ENCODE peak calls at places on chromosomes 5 and 9, in five cellular contexts. U is activated T-helper 1 cell treated with anti-CD3 and anti-CD28 coated beads, Interleukin-12 subunit alpha, Interleukin-12 subunit beta, Interleukin-2, Interleukin-4 antibody, amounts not matched to agents 30 ng/mL and 10 ng/mL and 1 ng/mL, durations not matched to agents 14 hours and 24 hours and 36 hours; Y is NCI-H1930; D is fibroblast of mammary gland; R is activated CD8-positive, alpha-beta memory T cell treated with anti-CD3 and anti-CD28 coated beads for 4 hours. P is an unnamed sample.

GRCh38 chr5:38585812-38586211 is 29.4 kb upstream of the LIFR start:
- DNase-seq in R (no peak), U (no peak), Y (no peak), D (no peak), P (no peak)

GRCh38 chr9:89529243-89530030 is 31.5 kb upstream of the SEMA4D start:
- DNase-seq in R (no peak), D (no peak), U (no peak), Y (no peak), P (no peak)

GRCh38 chr9:81028504-81028903 is 660.8 kb downstream of the TLE1 start:
- DNase-seq in Y (no peak), U (no peak), D (peak), R (no peak), P (no peak)

GRCh38 chr5:25763781-25764180 is 1119.0 kb upstream of the CDH10 start:
- DNase-seq in Y (no peak), D (no peak), U (no peak), R (no peak), P (no peak)

GRCh38 chr9:110105107-110105506 is 102.9 kb downstream of the C9orf152 start:
- DNase-seq in Y (no peak), U (no peak), R (no peak), D (peak), P (no peak)

GRCh38 chr9:137757613-137758029 is 120.0 kb upstream of the CACNA1B start:
- DNase-seq in Y (no peak), D (peak), R (no peak), U (no peak), P (no peak)

GRCh38 chr9:4827224-4827623 is 34.5 kb downstream of the RCL1 start:
- DNase-seq in R (no peak), Y (no peak), U (no peak), D (no peak), P (no peak)

GRCh38 chr5:176734756-176735342 is 75.5 kb upstream of the UNC5A start:
- DNase-seq in U (no peak), Y (no peak), D (no peak), R (no peak), P (no peak)

GRCh38 chr5:179408646-179409045 is 63.4 kb upstream of the ADAMTS2 start:
- DNase-seq in U (no peak), D (no peak), R (no peak), Y (no peak), P (no peak)

GRCh38 chr5:179344301-179345178 is 721 bp downstream of the ADAMTS2 start:
- DNase-seq in R (no peak), Y (no peak), D (peak), U (no peak), P (no peak)

GRCh38 chr9:4887556-4887955 is 94.8 kb downstream of the RCL1 start:
- DNase-seq in Y (no peak), U (no peak), D (peak), R (no peak), P (no peak)

GRCh38 chr9:79569814-79570448 is 1.8 kb upstream of the TLE4 start:
- DNase-seq in D (no peak), R (no peak), Y (no peak), U (no peak), P (no peak)

GRCh38 chr9:76022317-76022716 is 131.8 kb downstream of the PCSK5 start:
- DNase-seq in U (no peak), D (no peak), R (no peak), Y (no peak), P (no peak)

GRCh38 chr5:158384535-158385421 is 525.8 kb upstream of the CLINT1 start:
- DNase-seq in Y (no peak), R (no peak), D (peak), U (no peak), P (no peak)

GRCh38 chr9:133727277-133727875 is 10.8 kb downstream of the SARDH start:
- DNase-seq in U (no peak), D (no peak), R (no peak), Y (no peak), P (no peak)

GRCh38 chr5:78275998-78276543 is 18.4 kb downstream of the AP3B1 start:
- DNase-seq in D (no peak), U (no peak), Y (no peak), R (no peak), P (no peak)

GRCh38 chr9:98740226-98740881 is 31.6 kb upstream of the GABBR2 start:
- DNase-seq in Y (no peak), R (no peak), D (no peak), U (no peak), P (no peak)

GRCh38 chr9:85182381-85182780 is 512.9 kb downstream of the NTRK2 start:
- DNase-seq in Y (no peak), R (no peak), D (no peak), U (no peak), P (no peak)

GRCh38 chr5:94745786-94746730 is 127.6 kb downstream of the SLF1 start:
- DNase-seq in D (peak), Y (no peak), R (no peak), U (no peak), P (no peak)

GRCh38 chr9:99309540-99309939 is 87.5 kb downstream of the SEC61B start:
- DNase-seq in Y (no peak), U (no peak), D (no peak), R (no peak), P (no peak)

GRCh38 chr9:131096490-131097258 is at the start of gene AIF1L:
- DNase-seq in D (no peak), R (no peak), Y (no peak), U (no peak), P (no peak)

GRCh38 chr5:138712791-138713190 is 40.4 kb upstream of the CTNNA1 start:
- DNase-seq in Y (no peak), D (no peak), R (no peak), U (no peak), P (no peak)

GRCh38 chr9:127919253-127919815 is 2.5 kb upstream of the ST6GALNAC4 start:
- DNase-seq in R (no peak), Y (no peak), U (no peak), D (peak), P (no peak)

GRCh38 chr9:127608104-127608966 is 3.7 kb upstream of the STXBP1 start:
- DNase-seq in R (peak), Y (peak), D (peak), U (peak), P (peak)

GRCh38 chr9:22808876-22809275 is 362.3 kb downstream of the DMRTA1 start:
- DNase-seq in R (no peak), U (no peak), Y (no peak), D (no peak), P (no peak)

GRCh38 chr9:94256007-94256406 is 3.1 kb upstream of the ZNF169 start:
- DNase-seq in Y (no peak), U (no peak), R (no peak), D (no peak), P (no peak)

GRCh38 chr9:8961186-8961666 is 1161.6 kb upstream of the DMAC1 start:
- DNase-seq in R (no peak), U (no peak), Y (no peak), D (peak), P (no peak)

P was measured in NCI-H1048.